ENCODE peak calls at places on chromosomes 1 and 21, in six cellular contexts. One of them, this sample, is unnamed.

GRCh38 chr1:33866286-33866685 is 2.4 kb downstream of the HMGB4 start:
- DNase-seq in uterus: no peak
- DNase-seq in right cardiac atrium: no peak
- DNase-seq in upper lobe of right lung: no peak
- DNase-seq in endodermal cell: no peak
- DNase-seq in right atrium auricular region: no peak
- DNase-seq in this sample: no peak

GRCh38 chr1:192831706-192832355 is 23.0 kb downstream of the RGS2 start:
- DNase-seq in right cardiac atrium: no peak
- DNase-seq in right atrium auricular region: no peak
- DNase-seq in upper lobe of right lung: no peak
- DNase-seq in endodermal cell: no peak
- DNase-seq in uterus: no peak
- DNase-seq in this sample: no peak

GRCh38 chr1:237891266-237891665 is 544 bp upstream of the ZP4 start:
- DNase-seq in upper lobe of right lung: no peak
- DNase-seq in endodermal cell: no peak
- DNase-seq in uterus: no peak
- DNase-seq in right cardiac atrium: no peak
- DNase-seq in right atrium auricular region: no peak
- DNase-seq in this sample: no peak

GRCh38 chr21:45470087-45470515 is 65.1 kb downstream of the COL18A1 start:
- DNase-seq in right atrium auricular region: no peak
- DNase-seq in right cardiac atrium: peak
- DNase-seq in endodermal cell: no peak
- DNase-seq in upper lobe of right lung: no peak
- DNase-seq in uterus: no peak
- DNase-seq in this sample: no peak

GRCh38 chr1:145879775-145880174 is 5.9 kb downstream of the ANKRD35 start:
- DNase-seq in right atrium auricular region: no peak
- DNase-seq in upper lobe of right lung: no peak
- DNase-seq in endodermal cell: no peak
- DNase-seq in uterus: no peak
- DNase-seq in right cardiac atrium: no peak
- DNase-seq in this sample: no peak

GRCh38 chr1:243407284-243408018 is 151.6 kb downstream of the SDCCAG8 start:
- DNase-seq in uterus: no peak
- DNase-seq in upper lobe of right lung: no peak
- DNase-seq in endodermal cell: no peak
- DNase-seq in right cardiac atrium: no peak
- DNase-seq in right atrium auricular region: no peak
- DNase-seq in this sample: no peak

GRCh38 chr1:230750576-230750975 is 3.4 kb downstream of the CAPN9 start:
- DNase-seq in right cardiac atrium: no peak
- DNase-seq in upper lobe of right lung: no peak
- DNase-seq in endodermal cell: no peak
- DNase-seq in uterus: no peak
- DNase-seq in right atrium auricular region: no peak
- DNase-seq in this sample: no peak

GRCh38 chr1:24849653-24850295 is 80.3 kb downstream of the RUNX3 start:
- DNase-seq in upper lobe of right lung: no peak
- DNase-seq in right cardiac atrium: no peak
- DNase-seq in right atrium auricular region: peak
- DNase-seq in endodermal cell: peak
- DNase-seq in uterus: no peak
- DNase-seq in this sample: no peak

GRCh38 chr1:248828845-248829244 is 3.1 kb upstream of the SH3BP5L start:
- DNase-seq in upper lobe of right lung: no peak
- DNase-seq in uterus: no peak
- DNase-seq in right atrium auricular region: no peak
- DNase-seq in endodermal cell: no peak
- DNase-seq in right cardiac atrium: no peak
- DNase-seq in this sample: no peak

GRCh38 chr1:99525313-99525712 is 120.6 kb upstream of the PALMD start:
- DNase-seq in upper lobe of right lung: no peak
- DNase-seq in endodermal cell: no peak
- DNase-seq in uterus: no peak
- DNase-seq in right atrium auricular region: no peak
- DNase-seq in right cardiac atrium: no peak
- DNase-seq in this sample: no peak

GRCh38 chr1:99348375-99349132 is 84.3 kb downstream of the PLPPR4 start:
- DNase-seq in endodermal cell: no peak
- DNase-seq in right atrium auricular region: no peak
- DNase-seq in uterus: no peak
- DNase-seq in upper lobe of right lung: no peak
- DNase-seq in right cardiac atrium: no peak
- DNase-seq in this sample: no peak

DNA sequence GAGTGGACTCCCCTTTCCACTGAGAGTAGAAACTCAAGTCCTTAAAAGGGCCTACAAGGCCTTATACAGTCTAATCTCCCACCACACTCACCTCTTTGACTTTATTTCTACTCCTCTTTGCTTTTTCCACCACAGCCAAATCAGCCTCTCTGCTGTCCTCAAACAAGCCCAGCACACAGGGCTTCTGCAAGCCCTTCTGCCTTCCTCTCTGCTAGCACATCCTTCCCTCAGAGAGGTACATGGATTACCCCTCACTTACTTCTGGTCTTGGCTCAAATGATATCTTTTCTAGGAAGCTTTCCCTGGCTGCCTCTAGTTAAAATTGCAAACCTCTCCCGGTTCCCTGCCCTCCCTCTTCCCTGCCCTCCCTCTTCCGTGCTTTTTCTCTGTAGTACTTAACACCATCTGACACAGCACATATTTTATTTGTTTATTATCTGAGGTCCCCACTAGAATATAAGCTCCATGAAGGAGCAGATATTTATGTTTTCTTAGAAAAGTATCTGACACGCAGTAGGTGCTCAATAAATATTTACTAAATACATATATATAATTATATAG is 1.7 kb downstream of the LYST start:
- DNase-seq in upper lobe of right lung: no peak
- DNase-seq in right atrium auricular region: no peak
- DNase-seq in right cardiac atrium: no peak
- DNase-seq in endodermal cell: no peak
- DNase-seq in uterus: no peak
- DNase-seq in this sample: no peak
- H3K4me3 ChIP-seq in upper lobe of right lung: peak
- H3K4me3 ChIP-seq in right atrium auricular region: no peak
- H3K4me3 ChIP-seq in right cardiac atrium: no peak
- H3K4me3 ChIP-seq in endodermal cell: no peak
- H3K4me3 ChIP-seq in uterus: peak
- H3K4me3 ChIP-seq in this sample: peak

GRCh38 chr1:227321035-227321434 is 2.7 kb upstream of the CDC42BPA start:
- DNase-seq in right atrium auricular region: no peak
- DNase-seq in uterus: no peak
- DNase-seq in right cardiac atrium: no peak
- DNase-seq in upper lobe of right lung: no peak
- DNase-seq in endodermal cell: no peak
- DNase-seq in this sample: no peak
- H3K4me3 ChIP-seq in right atrium auricular region: no peak
- H3K4me3 ChIP-seq in uterus: no peak
- H3K4me3 ChIP-seq in right cardiac atrium: no peak
- H3K4me3 ChIP-seq in upper lobe of right lung: no peak
- H3K4me3 ChIP-seq in endodermal cell: no peak
- H3K4me3 ChIP-seq in this sample: no peak

DNA sequence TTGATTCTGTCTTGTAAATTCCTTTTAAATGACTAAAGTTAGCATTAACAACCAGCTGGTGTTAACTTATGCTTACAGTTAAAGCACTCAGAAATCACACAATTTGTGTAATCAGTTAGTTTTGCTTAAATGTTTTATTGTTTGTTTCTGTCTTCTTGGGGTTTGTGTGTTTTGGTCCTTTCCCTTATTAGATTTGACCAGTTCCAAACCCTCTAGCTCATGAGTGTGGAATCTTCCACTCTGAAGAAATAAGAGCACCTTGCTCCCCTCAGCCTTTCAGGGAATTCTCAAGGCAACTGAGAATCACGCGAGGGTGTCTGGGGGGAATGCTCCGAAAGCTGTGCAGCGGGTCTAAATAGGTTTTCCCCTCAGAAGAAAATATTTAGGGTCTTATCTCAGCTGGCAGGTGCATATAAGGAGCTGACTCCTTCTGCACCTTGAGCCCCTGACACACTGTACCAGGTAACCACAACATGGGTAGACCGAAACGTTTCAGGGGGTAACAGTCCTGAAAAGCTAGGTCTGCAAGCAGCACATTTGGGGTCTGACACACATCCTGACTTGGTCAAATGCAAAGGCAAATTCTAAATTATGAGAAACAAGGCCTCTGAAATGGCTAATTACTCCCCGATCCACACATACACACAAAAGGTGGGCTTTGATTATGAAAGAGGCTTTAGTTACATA is 188.1 kb upstream of the ETV3 start:
- DNase-seq in uterus: no peak
- DNase-seq in upper lobe of right lung: no peak
- DNase-seq in right atrium auricular region: no peak
- DNase-seq in right cardiac atrium: no peak
- DNase-seq in endodermal cell: no peak
- DNase-seq in this sample: no peak
- H3K4me3 ChIP-seq in uterus: no peak
- H3K4me3 ChIP-seq in upper lobe of right lung: no peak
- H3K4me3 ChIP-seq in right atrium auricular region: no peak
- H3K4me3 ChIP-seq in right cardiac atrium: no peak
- H3K4me3 ChIP-seq in endodermal cell: no peak
- H3K4me3 ChIP-seq in this sample: no peak

GRCh38 chr1:44497422-44498170 is 92.5 kb downstream of the RNF220 start:
- DNase-seq in endodermal cell: no peak
- DNase-seq in right atrium auricular region: no peak
- DNase-seq in uterus: no peak
- DNase-seq in upper lobe of right lung: no peak
- DNase-seq in right cardiac atrium: no peak
- DNase-seq in this sample: no peak

GRCh38 chr1:44499306-44499705 is 94.3 kb downstream of the RNF220 start:
- DNase-seq in upper lobe of right lung: no peak
- DNase-seq in uterus: no peak
- DNase-seq in right atrium auricular region: no peak
- DNase-seq in endodermal cell: no peak
- DNase-seq in right cardiac atrium: no peak
- DNase-seq in this sample: no peak

GRCh38 chr1:44501022-44501910 is 96.2 kb downstream of the RNF220 start:
- DNase-seq in upper lobe of right lung: no peak
- DNase-seq in right cardiac atrium: peak
- DNase-seq in right atrium auricular region: no peak
- DNase-seq in uterus: no peak
- DNase-seq in endodermal cell: peak
- DNase-seq in this sample: no peak

GRCh38 chr1:44503625-44504024 is 98.6 kb downstream of the RNF220 start:
- DNase-seq in endodermal cell: no peak
- DNase-seq in right cardiac atrium: no peak
- DNase-seq in right atrium auricular region: no peak
- DNase-seq in uterus: no peak
- DNase-seq in upper lobe of right lung: no peak
- DNase-seq in this sample: no peak

GRCh38 chr1:44500181-44501021 is 95.3 kb downstream of the RNF220 start:
- DNase-seq in right cardiac atrium: peak
- DNase-seq in endodermal cell: peak
- DNase-seq in uterus: no peak
- DNase-seq in upper lobe of right lung: no peak
- DNase-seq in right atrium auricular region: no peak
- DNase-seq in this sample: no peak
- H3K4me3 ChIP-seq in right cardiac atrium: peak
- H3K4me3 ChIP-seq in endodermal cell: no peak
- H3K4me3 ChIP-seq in uterus: no peak
- H3K4me3 ChIP-seq in upper lobe of right lung: no peak
- H3K4me3 ChIP-seq in right atrium auricular region: no peak
- H3K4me3 ChIP-seq in this sample: no peak

GRCh38 chr1:54054438-54054749 is 986 bp downstream of the TCEANC2 start:
- DNase-seq in uterus: no peak
- DNase-seq in right atrium auricular region: no peak
- DNase-seq in endodermal cell: no peak
- DNase-seq in right cardiac atrium: no peak
- DNase-seq in upper lobe of right lung: no peak
- DNase-seq in this sample: no peak
- H3K4me3 ChIP-seq in uterus: peak
- H3K4me3 ChIP-seq in right atrium auricular region: peak
- H3K4me3 ChIP-seq in endodermal cell: peak
- H3K4me3 ChIP-seq in right cardiac atrium: peak
- H3K4me3 ChIP-seq in upper lobe of right lung: peak
- H3K4me3 ChIP-seq in this sample: peak

GRCh38 chr1:203252678-203253077 is 23.2 kb upstream of the CHIT1 start:
- DNase-seq in right atrium auricular region: no peak
- DNase-seq in endodermal cell: no peak
- DNase-seq in uterus: no peak
- DNase-seq in right cardiac atrium: no peak
- DNase-seq in upper lobe of right lung: no peak
- DNase-seq in this sample: no peak
- H3K4me3 ChIP-seq in right atrium auricular region: no peak
- H3K4me3 ChIP-seq in endodermal cell: no peak
- H3K4me3 ChIP-seq in uterus: no peak
- H3K4me3 ChIP-seq in right cardiac atrium: no peak
- H3K4me3 ChIP-seq in upper lobe of right lung: no peak
- H3K4me3 ChIP-seq in this sample: no peak

DNA sequence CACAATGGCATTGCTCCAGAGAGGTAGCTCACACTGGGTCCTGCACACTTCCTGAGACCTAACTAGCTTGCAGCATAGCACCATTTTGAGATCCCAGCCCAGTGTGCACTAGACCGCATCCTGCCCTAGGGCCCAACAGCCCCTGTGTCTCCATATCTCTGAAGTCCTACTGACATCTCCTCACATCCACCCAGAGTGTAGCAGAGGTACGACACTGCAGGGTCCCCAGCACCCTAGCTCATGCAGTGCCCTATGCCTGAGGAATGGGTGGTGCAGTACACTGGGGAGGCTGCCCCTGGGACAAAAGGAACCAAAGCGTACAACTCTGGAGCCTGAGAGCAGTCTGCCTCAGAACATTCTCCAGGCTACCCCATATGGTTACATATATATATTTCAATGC is 111.4 kb upstream of the DEPDC1 start:
- DNase-seq in uterus: no peak
- DNase-seq in right cardiac atrium: no peak
- DNase-seq in right atrium auricular region: no peak
- DNase-seq in upper lobe of right lung: no peak
- DNase-seq in endodermal cell: no peak
- DNase-seq in this sample: no peak
- H3K4me3 ChIP-seq in uterus: no peak
- H3K4me3 ChIP-seq in right cardiac atrium: no peak
- H3K4me3 ChIP-seq in right atrium auricular region: no peak
- H3K4me3 ChIP-seq in upper lobe of right lung: no peak
- H3K4me3 ChIP-seq in endodermal cell: no peak
- H3K4me3 ChIP-seq in this sample: no peak

GRCh38 chr1:38803647-38804046 is 55.9 kb downstream of the RRAGC start:
- DNase-seq in right cardiac atrium: no peak
- DNase-seq in uterus: no peak
- DNase-seq in upper lobe of right lung: no peak
- DNase-seq in right atrium auricular region: no peak
- DNase-seq in endodermal cell: no peak
- DNase-seq in this sample: no peak
- H3K4me3 ChIP-seq in right cardiac atrium: peak
- H3K4me3 ChIP-seq in uterus: no peak
- H3K4me3 ChIP-seq in upper lobe of right lung: peak
- H3K4me3 ChIP-seq in right atrium auricular region: no peak
- H3K4me3 ChIP-seq in endodermal cell: peak
- H3K4me3 ChIP-seq in this sample: peak

GRCh38 chr1:179976970-179977651 is 22.5 kb downstream of the CEP350 start:
- DNase-seq in uterus: no peak
- DNase-seq in right atrium auricular region: no peak
- DNase-seq in endodermal cell: no peak
- DNase-seq in upper lobe of right lung: no peak
- DNase-seq in right cardiac atrium: no peak
- DNase-seq in this sample: no peak
- H3K4me3 ChIP-seq in uterus: no peak
- H3K4me3 ChIP-seq in right atrium auricular region: no peak
- H3K4me3 ChIP-seq in endodermal cell: no peak
- H3K4me3 ChIP-seq in upper lobe of right lung: no peak
- H3K4me3 ChIP-seq in right cardiac atrium: no peak
- H3K4me3 ChIP-seq in this sample: no peak